ENCODE peak calls at places on chromosomes 16 and 17, in ten cellular contexts. R is kidney epithelial cell; V is CMK; A is esophagus squamous epithelium; N is GM13977; O is putamen; L is pancreas; B is activated CD4-positive, CD25-positive, alpha-beta regulatory T cell; F is OCI-LY7; K is ELR. Z is an unnamed sample.

GRCh38 chr16:28981517-28981916 is 3.3 kb upstream of the LAT start:
- DNase-seq in R (no peak), V (peak), A (no peak), N (peak), O (no peak), L (no peak), B (no peak), F (peak), K (peak), Z (no peak)

GRCh38 chr16:2966043-2966802 is 2.1 kb downstream of the KREMEN2 start:
- DNase-seq in R (no peak), V (no peak), A (no peak), N (no peak), O (no peak), L (no peak), B (no peak), F (no peak), K (no peak), Z (no peak)

GRCh38 chr17:76009969-76010661 is 9.5 kb downstream of the CDK3 start:
- DNase-seq in R (no peak), V (no peak), A (no peak), N (no peak), O (no peak), L (no peak), B (no peak), F (no peak), K (no peak), Z (no peak)

GRCh38 chr17:50196826-50197225 is 4.6 kb downstream of the COL1A1 start:
- DNase-seq in R (no peak), V (no peak), A (no peak), N (no peak), O (no peak), L (no peak), B (no peak), F (no peak), K (peak), Z (no peak)

GRCh38 chr17:43701318-43701743 is 39.6 kb upstream of the MEOX1 start:
- DNase-seq in R (peak), V (peak), A (no peak), N (peak), O (no peak), L (no peak), B (no peak), F (no peak), K (peak), Z (no peak)

GRCh38 chr16:50310308-50311133 is 44.2 kb downstream of the ADCY7 start:
- DNase-seq in R (no peak), V (no peak), A (no peak), N (no peak), O (no peak), L (peak), B (no peak), F (no peak), K (no peak), Z (no peak)

GRCh38 chr16:77919761-77920415 is 102.5 kb upstream of the CLEC3A start:
- DNase-seq in R (no peak), V (no peak), A (no peak), N (no peak), O (no peak), L (no peak), B (no peak), F (no peak), K (no peak), Z (no peak)

GRCh38 chr16:86029131-86029741 is 130.3 kb downstream of the IRF8 start:
- DNase-seq in R (no peak), V (no peak), A (no peak), N (no peak), O (peak), L (peak), B (no peak), F (no peak), K (no peak), Z (no peak)

GRCh38 chr17:44279586-44280344 is 11.8 kb upstream of the SLC4A1 start:
- DNase-seq in R (peak), V (peak), A (no peak), N (peak), O (peak), L (peak), B (no peak), F (peak), K (peak), Z (no peak)

GRCh38 chr16:51545951-51546350 is 394.9 kb upstream of the SALL1 start:
- DNase-seq in R (no peak), V (no peak), A (no peak), N (no peak), O (no peak), L (no peak), B (no peak), F (no peak), K (no peak), Z (no peak)